ENCODE peak calls at places on chromosomes 4 and X, in five cellular contexts. K is left lung, R is fibroblast of pulmonary artery, B is astrocyte of the spinal cord, G is aorta. L is an unnamed sample.

GRCh38 chr4:56028165-56028564 is 79.4 kb downstream of the CEP135 start:
- DNase-seq in K (no peak), R (no peak), B (no peak), G (no peak), L (no peak)

GRCh38 chrX:1581132-1581531 is 10.3 kb upstream of the AKAP17A start:
- DNase-seq in K (no peak), R (peak; percentile 64), B (peak; percentile 20), G (no peak), L (peak; percentile 43)

GRCh38 chr4:15240764-15241163 is 187.1 kb upstream of the C1QTNF7 start:
- DNase-seq in K (no peak), R (peak; percentile 47), B (peak; percentile 10), G (no peak), L (peak; percentile 30)

GRCh38 chr4:184805462-184806245 is 20.1 kb downstream of the ACSL1 start:
- DNase-seq in K (peak; percentile 87), R (no peak), B (no peak), G (no peak), L (peak; percentile 10)

GRCh38 chrX:12868747-12869146 is 1.9 kb downstream of the TLR7 start:
- DNase-seq in K (no peak), R (no peak), B (no peak), G (no peak), L (no peak)

GRCh38 chr4:159937595-159937994 is 834.7 kb downstream of the RAPGEF2 start:
- DNase-seq in K (no peak), R (no peak), B (no peak), G (no peak), L (no peak)

GRCh38 chr4:41143721-41144379 is 70.5 kb downstream of the APBB2 start:
- DNase-seq in K (no peak), R (peak; percentile 42), B (no peak), G (no peak), L (peak; percentile 52)

GRCh38 chrX:99820197-99820596 is 589.9 kb downstream of the PCDH19 start:
- DNase-seq in K (no peak), R (no peak), B (no peak), G (peak; percentile 57), L (no peak)

GRCh38 chrX:103017542-103017941 is 46.4 kb downstream of the BEX1 start:
- DNase-seq in K (no peak), R (no peak), B (no peak), G (no peak), L (no peak)

DNA sequence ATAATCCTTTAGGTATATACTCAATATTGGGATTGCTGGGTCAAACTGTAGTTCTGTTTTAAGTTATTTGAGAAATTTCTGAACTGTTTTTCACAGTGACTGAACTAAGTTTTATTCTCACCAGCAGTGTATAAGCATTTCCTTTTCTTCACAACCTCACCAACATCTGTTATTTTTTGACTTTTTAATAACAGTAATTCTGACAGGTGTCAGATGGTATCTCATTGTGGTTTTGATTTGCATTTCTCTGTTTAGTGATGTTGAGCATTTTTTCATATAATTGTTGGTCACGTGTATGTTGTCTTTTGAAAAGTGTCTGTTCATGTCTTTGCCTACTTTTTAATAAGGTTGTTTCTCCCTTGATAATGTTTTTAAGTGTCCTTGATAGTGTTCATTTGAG is 112.6 kb downstream of the LINC00632 start:
- DNase-seq in K (no peak), R (no peak), B (no peak), G (no peak), L (no peak)
- H3K4me3 ChIP-seq in K (no peak overlapping the region), R (no peak overlapping the region), B (no peak overlapping the region), G (no peak overlapping the region), L (no peak overlapping the region)

GRCh38 chr4:37454263-37454800 is 209.8 kb downstream of the NWD2 start:
- DNase-seq in K (no peak), R (no peak), B (no peak), G (no peak), L (no peak)
- H3K4me3 ChIP-seq in K (peak overlapping the region; percentile 44), R (peak overlapping the region; percentile 25), B (peak overlapping the region; percentile 28), G (peak overlapping the region; percentile 2), L (no peak overlapping the region)

DNA sequence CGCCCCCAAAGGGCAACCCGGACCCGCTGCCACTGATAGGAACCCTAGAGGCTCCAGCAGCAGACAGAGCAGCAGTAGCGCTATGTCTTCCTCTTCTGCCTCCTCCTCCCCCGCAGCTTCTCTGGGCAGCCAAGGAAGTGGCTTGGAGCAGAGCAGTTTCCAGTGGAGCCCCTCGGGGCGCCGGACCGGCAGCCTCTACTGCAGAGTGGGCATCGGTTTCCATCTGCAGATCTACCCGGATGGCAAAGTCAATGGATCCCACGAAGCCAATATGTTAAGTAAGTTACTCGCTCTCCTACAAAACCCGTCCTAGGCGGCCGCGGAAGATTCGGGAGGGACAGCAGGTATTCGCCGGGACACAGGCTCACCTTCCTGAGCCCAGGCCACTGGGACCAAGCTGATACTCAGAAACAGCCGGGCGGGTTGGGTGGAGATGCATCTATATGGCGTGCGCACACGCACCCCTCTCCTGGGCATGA is 477 bp downstream of the FGF5 start:
- DNase-seq in K (no peak), R (peak; percentile 61), B (peak; percentile 59), G (no peak), L (peak; percentile 55)
- H3K4me3 ChIP-seq in K (no peak overlapping the region), R (peak overlapping the region; percentile 87), B (peak overlapping the region; percentile 90), G (no peak overlapping the region), L (peak overlapping the region; percentile 91)

DNA sequence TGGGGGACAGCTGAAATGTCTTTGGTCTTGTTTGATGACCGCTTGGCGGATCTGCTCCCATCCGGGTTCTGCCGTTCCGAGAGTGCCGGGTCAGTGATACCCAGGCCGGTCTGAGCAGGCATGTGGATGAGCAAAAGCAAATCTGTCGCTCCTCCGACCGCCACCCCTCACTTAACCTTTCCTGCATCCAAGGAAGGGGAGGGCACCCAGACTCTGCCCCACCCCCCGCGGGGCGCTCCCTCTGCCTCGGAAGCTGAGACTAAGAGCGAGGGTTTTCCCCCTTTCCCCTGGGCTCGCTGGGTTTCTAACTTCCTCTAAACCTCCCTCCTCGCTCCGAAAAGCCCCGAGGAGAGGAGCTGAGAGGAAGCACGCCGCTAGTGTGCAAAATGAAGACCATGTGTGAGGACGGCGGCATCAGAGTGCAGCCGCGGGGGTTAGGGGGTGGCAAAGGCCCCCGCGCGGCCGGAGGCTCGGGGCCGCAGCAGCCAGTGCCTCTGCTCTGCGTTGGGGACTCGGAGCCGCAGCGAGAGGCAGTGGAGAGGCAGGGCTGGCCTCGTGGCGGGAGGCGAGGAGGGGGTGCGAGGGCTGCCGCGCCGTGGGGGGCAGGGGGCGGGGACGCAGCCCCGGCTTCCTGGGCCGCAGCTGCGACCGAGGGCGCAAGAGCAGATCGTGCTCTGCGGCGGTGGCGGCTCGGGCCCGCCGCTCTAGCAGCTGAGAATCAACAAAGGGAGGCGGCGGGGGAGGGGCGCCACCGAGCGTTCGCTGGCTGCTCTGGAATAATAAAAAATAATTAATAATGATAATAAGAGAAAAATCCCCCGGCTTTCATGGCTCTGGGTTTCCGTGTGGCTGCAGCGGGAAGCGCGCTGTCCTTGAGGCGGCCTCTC is 55.8 kb upstream of the BCOR start:
- DNase-seq in K (no peak), R (peak; percentile 44), B (no peak), G (peak; percentile 82), L (no peak)
- H3K4me3 ChIP-seq in K (peak overlapping the region; percentile 37), R (peak overlapping the region; percentile 36), B (peak overlapping the region; percentile 2), G (peak overlapping the region; percentile 38), L (peak overlapping the region; percentile 27)

DNA sequence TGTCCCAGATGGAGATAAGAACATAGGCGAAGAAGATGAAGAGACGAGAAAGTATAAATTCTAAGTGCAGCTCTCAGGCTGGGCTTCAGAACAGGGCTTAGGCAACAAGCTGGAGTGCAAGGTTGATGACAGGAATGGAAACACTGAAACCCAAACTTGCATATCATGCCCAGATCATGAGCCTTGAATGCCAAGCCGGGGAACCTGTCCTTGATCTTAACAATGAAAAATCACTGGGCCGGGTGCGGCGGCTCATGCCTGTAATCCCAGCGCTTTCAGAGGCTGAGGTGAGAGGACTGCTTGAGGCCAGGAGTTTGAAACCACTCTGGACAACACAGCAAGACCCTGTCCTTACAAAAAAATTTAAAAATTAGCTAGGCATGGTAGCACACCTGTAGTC is 17.2 kb downstream of the AFAP1 start:
- DNase-seq in K (no peak), R (no peak), B (no peak), G (no peak), L (no peak)
- H3K4me3 ChIP-seq in K (no peak overlapping the region), R (no peak overlapping the region), B (no peak overlapping the region), G (no peak overlapping the region), L (no peak overlapping the region)

L was measured in fibroblast of mammary gland.